ENCODE peak calls at places on chromosome 1, in ten cellular contexts. A is HuH-7; W is NCI-H748 treated with DMSO at 0.1 percent for 48 hours; U is NCI-H1930; I is upper lobe of right lung; D is substantia nigra; Z is GM12864; O is stimulated activated CD4-positive, alpha-beta T cell treated with anti-CD3 and anti-CD28 coated beads, TNF-alpha, amount 100 ng/mL, for 1 hour; M is activated T-cell treated with anti-CD3 and anti-CD28 coated beads, Interleukin-2, amount 50 U/mL, for 72 hours; F is breast epithelium. P is an unnamed sample.

GRCh38 chr1:231322880-231323530 is 14.6 kb downstream of the EXOC8 start:
- DNase-seq in A (no peak), W (no peak), U (no peak), I (no peak), D (no peak), Z (no peak), O (no peak), M (no peak), F (no peak), P (no peak)

GRCh38 chr1:19814681-19815503 is at the start of gene RNF186:
- DNase-seq in A (no peak), W (peak; percentile 65), U (no peak), I (peak; percentile 76), D (no peak), Z (no peak), O (no peak), M (no peak), F (no peak), P (no peak)

GRCh38 chr1:6300342-6301141 is 39.6 kb upstream of the GPR153 start:
- DNase-seq in A (no peak), W (no peak), U (no peak), I (no peak), D (no peak), Z (no peak), O (no peak), M (no peak), F (no peak), P (no peak)

GRCh38 chr1:202625416-202626360 is 84.6 kb downstream of the SYT2 start:
- DNase-seq in A (peak; percentile 83), W (no peak), U (peak; percentile 33), I (peak; percentile 83), D (no peak), Z (peak; percentile 19), O (peak; percentile 22), M (peak; percentile 69), F (peak; percentile 61), P (no peak)

GRCh38 chr1:56496861-56497772 is 82.2 kb downstream of the PLPP3 start:
- DNase-seq in A (no peak), W (peak; percentile 7), U (no peak), I (no peak), D (no peak), Z (no peak), O (no peak), M (no peak), F (no peak), P (no peak)

GRCh38 chr1:233357595-233358446 is 30.3 kb downstream of the MAP3K21 start:
- DNase-seq in A (no peak), W (no peak), U (no peak), I (no peak), D (no peak), Z (no peak), O (no peak), M (no peak), F (no peak), P (no peak)

GRCh38 chr1:6969762-6970161 is 184.5 kb downstream of the CAMTA1 start:
- DNase-seq in A (no peak), W (no peak), U (no peak), I (no peak), D (no peak), Z (no peak), O (no peak), M (no peak), F (peak; percentile 12), P (no peak)

GRCh38 chr1:88318746-88319145 is 365.3 kb upstream of the PKN2 start:
- DNase-seq in A (no peak), W (no peak), U (no peak), I (no peak), D (no peak), Z (no peak), O (no peak), M (no peak), F (no peak), P (no peak)

GRCh38 chr1:199778324-199778955 is 249.1 kb upstream of the NR5A2 start:
- DNase-seq in A (peak; percentile 53), W (peak; percentile 40), U (no peak), I (no peak), D (no peak), Z (no peak), O (no peak), M (no peak), F (no peak), P (no peak)

GRCh38 chr1:21674957-21675356 is 5.8 kb upstream of the RAP1GAP start:
- DNase-seq in A (no peak), W (no peak), U (no peak), I (no peak), D (no peak), Z (no peak), O (no peak), M (no peak), F (no peak), P (no peak)

GRCh38 chr1:65209005-65209885 is 61.2 kb downstream of the AK4 start:
- DNase-seq in A (peak; percentile 45), W (peak; percentile 22), U (no peak), I (no peak), D (no peak), Z (no peak), O (no peak), M (no peak), F (no peak), P (no peak)

GRCh38 chr1:21823980-21824702 is 12.1 kb downstream of the LDLRAD2 start:
- DNase-seq in A (no peak), W (no peak), U (no peak), I (no peak), D (no peak), Z (no peak), O (no peak), M (no peak), F (no peak), P (no peak)

GRCh38 chr1:17290553-17290952 is 17.4 kb upstream of the PADI4 start:
- DNase-seq in A (no peak), W (no peak), U (no peak), I (no peak), D (no peak), Z (no peak), O (no peak), M (no peak), F (no peak), P (no peak)

GRCh38 chr1:910881-911721 is 12.6 kb upstream of the SAMD11 start:
- DNase-seq in A (peak; percentile 4), W (no peak), U (no peak), I (peak; percentile 55), D (no peak), Z (no peak), O (no peak), M (peak; percentile 16), F (peak; percentile 43), P (no peak)

GRCh38 chr1:234972411-234973191 is 156.0 kb downstream of the TOMM20 start:
- DNase-seq in A (no peak), W (no peak), U (no peak), I (no peak), D (no peak), Z (no peak), O (no peak), M (no peak), F (no peak), P (no peak)

GRCh38 chr1:226481133-226481532 is 67.4 kb upstream of the STUM start:
- DNase-seq in A (no peak), W (no peak), U (no peak), I (no peak), D (no peak), Z (no peak), O (no peak), M (no peak), F (no peak), P (no peak)

GRCh38 chr1:164754088-164754600 is 195.2 kb downstream of the PBX1 start:
- DNase-seq in A (no peak), W (no peak), U (no peak), I (no peak), D (no peak), Z (no peak), O (no peak), M (no peak), F (no peak), P (no peak)

GRCh38 chr1:3463013-3463385 is 8.5 kb downstream of the ARHGEF16 start:
- DNase-seq in A (no peak), W (no peak), U (no peak), I (peak; percentile 60), D (no peak), Z (no peak), O (no peak), M (no peak), F (no peak), P (no peak)

GRCh38 chr1:18922848-18923475 is 20.6 kb upstream of the ALDH4A1 start:
- DNase-seq in A (no peak), W (no peak), U (no peak), I (no peak), D (no peak), Z (no peak), O (no peak), M (no peak), F (no peak), P (no peak)

GRCh38 chr1:5516756-5517155 is 475.5 kb downstream of the NPHP4 start:
- DNase-seq in A (no peak), W (no peak), U (no peak), I (no peak), D (no peak), Z (no peak), O (no peak), M (no peak), F (no peak), P (no peak)